ENCODE peak calls at places on chromosomes 4 and X, in eight cellular contexts. One of them, this sample, is unnamed.

GRCh38 chrX:41970419-41970818 is 47.1 kb upstream of the CASK start:
- DNase-seq in bronchial epithelial cell: no peak
- DNase-seq in Peyer's patch: no peak
- DNase-seq in lower leg skin: no peak
- DNase-seq in AG09309: no peak
- DNase-seq in LNCaP clone FGC: no peak
- DNase-seq in fibroblast of mammary gland: no peak
- DNase-seq in tibial nerve: no peak
- DNase-seq in this sample: no peak

GRCh38 chr4:139913995-139914394 is 240.0 kb downstream of the MAML3 start:
- DNase-seq in bronchial epithelial cell: no peak
- DNase-seq in tibial nerve: no peak
- DNase-seq in fibroblast of mammary gland: peak; percentile 29
- DNase-seq in LNCaP clone FGC: no peak
- DNase-seq in AG09309: peak; percentile 40
- DNase-seq in Peyer's patch: no peak
- DNase-seq in lower leg skin: no peak
- DNase-seq in this sample: peak; percentile 81

GRCh38 chr4:159950707-159951106 is 847.8 kb downstream of the RAPGEF2 start:
- DNase-seq in Peyer's patch: no peak
- DNase-seq in fibroblast of mammary gland: no peak
- DNase-seq in lower leg skin: no peak
- DNase-seq in LNCaP clone FGC: no peak
- DNase-seq in tibial nerve: no peak
- DNase-seq in bronchial epithelial cell: no peak
- DNase-seq in AG09309: no peak
- DNase-seq in this sample: no peak

GRCh38 chr4:74376888-74377483 is 12.0 kb downstream of the EREG start:
- DNase-seq in AG09309: peak; percentile 41
- DNase-seq in bronchial epithelial cell: peak; percentile 69
- DNase-seq in fibroblast of mammary gland: peak; percentile 85
- DNase-seq in Peyer's patch: no peak
- DNase-seq in LNCaP clone FGC: peak; percentile 45
- DNase-seq in lower leg skin: no peak
- DNase-seq in tibial nerve: no peak
- DNase-seq in this sample: peak; percentile 83

GRCh38 chr4:86441175-86441960 is 81.5 kb upstream of the MAPK10 start:
- DNase-seq in bronchial epithelial cell: peak; percentile 94
- DNase-seq in Peyer's patch: no peak
- DNase-seq in fibroblast of mammary gland: peak; percentile 2
- DNase-seq in lower leg skin: no peak
- DNase-seq in tibial nerve: no peak
- DNase-seq in AG09309: no peak
- DNase-seq in LNCaP clone FGC: no peak
- DNase-seq in this sample: peak; percentile 3

GRCh38 chr4:37812713-37813112 is 13.8 kb upstream of the PGM2 start:
- DNase-seq in tibial nerve: no peak
- DNase-seq in LNCaP clone FGC: no peak
- DNase-seq in fibroblast of mammary gland: peak; percentile 60
- DNase-seq in bronchial epithelial cell: peak; percentile 25
- DNase-seq in lower leg skin: no peak
- DNase-seq in Peyer's patch: no peak
- DNase-seq in AG09309: no peak
- DNase-seq in this sample: peak; percentile 36

GRCh38 chrX:154308108-154308946 is 12.7 kb downstream of the TKTL1 start:
- DNase-seq in LNCaP clone FGC: no peak
- DNase-seq in Peyer's patch: peak; percentile 80
- DNase-seq in tibial nerve: peak; percentile 78
- DNase-seq in bronchial epithelial cell: peak; percentile 32
- DNase-seq in fibroblast of mammary gland: peak; percentile 36
- DNase-seq in AG09309: no peak
- DNase-seq in lower leg skin: peak; percentile 49
- DNase-seq in this sample: peak; percentile 46

GRCh38 chr4:6283282-6283681 is 13.6 kb downstream of the WFS1 start:
- DNase-seq in Peyer's patch: no peak
- DNase-seq in AG09309: no peak
- DNase-seq in lower leg skin: no peak
- DNase-seq in bronchial epithelial cell: no peak
- DNase-seq in fibroblast of mammary gland: no peak
- DNase-seq in tibial nerve: no peak
- DNase-seq in LNCaP clone FGC: no peak
- DNase-seq in this sample: no peak

GRCh38 chr4:94877973-94878372 is 120.2 kb downstream of the BMPR1B start:
- DNase-seq in AG09309: peak; percentile 16
- DNase-seq in tibial nerve: no peak
- DNase-seq in lower leg skin: no peak
- DNase-seq in LNCaP clone FGC: no peak
- DNase-seq in fibroblast of mammary gland: peak; percentile 58
- DNase-seq in bronchial epithelial cell: peak; percentile 70
- DNase-seq in Peyer's patch: no peak
- DNase-seq in this sample: peak; percentile 54

GRCh38 chr4:3766207-3766790 is at the start of gene ADRA2C:
- DNase-seq in AG09309: no peak
- DNase-seq in tibial nerve: no peak
- DNase-seq in Peyer's patch: no peak
- DNase-seq in fibroblast of mammary gland: no peak
- DNase-seq in bronchial epithelial cell: no peak
- DNase-seq in LNCaP clone FGC: no peak
- DNase-seq in lower leg skin: no peak
- DNase-seq in this sample: no peak

GRCh38 chr4:3873446-3874415 is 107.5 kb downstream of the ADRA2C start:
- DNase-seq in Peyer's patch: no peak
- DNase-seq in lower leg skin: no peak
- DNase-seq in LNCaP clone FGC: no peak
- DNase-seq in bronchial epithelial cell: no peak
- DNase-seq in AG09309: no peak
- DNase-seq in tibial nerve: no peak
- DNase-seq in fibroblast of mammary gland: no peak
- DNase-seq in this sample: no peak

GRCh38 chr4:80307183-80307735 is 28.3 kb upstream of the CFAP299 start:
- DNase-seq in fibroblast of mammary gland: no peak
- DNase-seq in tibial nerve: no peak
- DNase-seq in lower leg skin: no peak
- DNase-seq in Peyer's patch: no peak
- DNase-seq in bronchial epithelial cell: peak; percentile 78
- DNase-seq in LNCaP clone FGC: no peak
- DNase-seq in AG09309: peak; percentile 32
- DNase-seq in this sample: peak; percentile 64

GRCh38 chr4:148273501-148273986 is 168.7 kb downstream of the NR3C2 start:
- DNase-seq in lower leg skin: no peak
- DNase-seq in tibial nerve: no peak
- DNase-seq in LNCaP clone FGC: no peak
- DNase-seq in AG09309: no peak
- DNase-seq in fibroblast of mammary gland: no peak
- DNase-seq in bronchial epithelial cell: no peak
- DNase-seq in Peyer's patch: no peak
- DNase-seq in this sample: no peak

GRCh38 chr4:2799444-2799911 is 6.6 kb downstream of the SH3BP2 start:
- DNase-seq in tibial nerve: no peak
- DNase-seq in fibroblast of mammary gland: no peak
- DNase-seq in bronchial epithelial cell: no peak
- DNase-seq in LNCaP clone FGC: no peak
- DNase-seq in lower leg skin: no peak
- DNase-seq in Peyer's patch: no peak
- DNase-seq in AG09309: no peak
- DNase-seq in this sample: no peak

GRCh38 chr4:25367004-25367621 is 9.9 kb upstream of the ANAPC4 start:
- DNase-seq in AG09309: peak; percentile 10
- DNase-seq in tibial nerve: no peak
- DNase-seq in Peyer's patch: no peak
- DNase-seq in fibroblast of mammary gland: peak; percentile 63
- DNase-seq in bronchial epithelial cell: peak; percentile 44
- DNase-seq in LNCaP clone FGC: no peak
- DNase-seq in lower leg skin: no peak
- DNase-seq in this sample: peak; percentile 75

GRCh38 chr4:7435411-7436095 is 823 bp upstream of the PSAPL1 start:
- DNase-seq in fibroblast of mammary gland: no peak
- DNase-seq in tibial nerve: no peak
- DNase-seq in LNCaP clone FGC: no peak
- DNase-seq in AG09309: no peak
- DNase-seq in bronchial epithelial cell: no peak
- DNase-seq in lower leg skin: no peak
- DNase-seq in Peyer's patch: no peak
- DNase-seq in this sample: no peak

GRCh38 chr4:138390286-138390685 is 148.1 kb upstream of the SLC7A11 start:
- DNase-seq in LNCaP clone FGC: no peak
- DNase-seq in Peyer's patch: no peak
- DNase-seq in fibroblast of mammary gland: peak; percentile 62
- DNase-seq in AG09309: no peak
- DNase-seq in lower leg skin: no peak
- DNase-seq in tibial nerve: no peak
- DNase-seq in bronchial epithelial cell: peak; percentile 25
- DNase-seq in this sample: peak; percentile 18

DNA sequence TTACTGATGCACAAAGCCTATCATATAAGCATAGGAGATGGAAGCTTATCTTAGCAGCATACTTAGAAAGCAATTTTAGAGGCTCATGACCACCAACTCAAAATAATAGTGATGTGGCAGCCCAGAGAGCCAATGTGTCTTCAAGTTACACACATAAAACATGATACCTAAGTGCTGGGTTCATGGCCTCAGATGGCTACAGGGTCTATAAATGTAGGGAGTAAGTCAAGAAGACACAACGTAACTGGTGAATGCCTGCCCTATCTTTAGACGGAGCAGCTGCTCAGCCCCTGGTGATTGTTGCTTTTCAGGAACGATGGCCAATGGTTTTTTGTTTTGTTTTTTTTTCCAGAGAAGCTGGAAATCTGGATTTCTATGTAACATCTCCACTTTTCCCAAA is 42.8 kb downstream of the RNF150 start:
- DNase-seq in AG09309: no peak
- DNase-seq in lower leg skin: no peak
- DNase-seq in Peyer's patch: no peak
- DNase-seq in LNCaP clone FGC: no peak
- DNase-seq in fibroblast of mammary gland: no peak
- DNase-seq in bronchial epithelial cell: no peak
- DNase-seq in tibial nerve: no peak
- DNase-seq in this sample: no peak
- TF ChIP-seq CTCF in AG09309: no peak
- TF ChIP-seq CTCF in lower leg skin: no peak
- TF ChIP-seq CTCF in Peyer's patch: no peak
- TF ChIP-seq CTCF in LNCaP clone FGC: no peak
- TF ChIP-seq CTCF in fibroblast of mammary gland: no peak
- TF ChIP-seq CTCF in bronchial epithelial cell: no peak
- TF ChIP-seq CTCF in tibial nerve: no peak
- TF ChIP-seq CTCF in this sample: no peak

GRCh38 chr4:172619798-172620197 is 548.8 kb upstream of the GALNT7 start:
- DNase-seq in bronchial epithelial cell: no peak
- DNase-seq in LNCaP clone FGC: no peak
- DNase-seq in fibroblast of mammary gland: no peak
- DNase-seq in lower leg skin: no peak
- DNase-seq in tibial nerve: no peak
- DNase-seq in Peyer's patch: no peak
- DNase-seq in AG09309: no peak
- DNase-seq in this sample: no peak
- H3K4me3 ChIP-seq in bronchial epithelial cell: no peak overlapping the region
- H3K4me3 ChIP-seq in LNCaP clone FGC: no peak overlapping the region
- H3K4me3 ChIP-seq in fibroblast of mammary gland: no peak overlapping the region
- H3K4me3 ChIP-seq in lower leg skin: no peak overlapping the region
- H3K4me3 ChIP-seq in tibial nerve: no peak overlapping the region
- H3K4me3 ChIP-seq in Peyer's patch: no peak overlapping the region
- H3K4me3 ChIP-seq in AG09309: no peak overlapping the region
- H3K4me3 ChIP-seq in this sample: no peak overlapping the region

DNA sequence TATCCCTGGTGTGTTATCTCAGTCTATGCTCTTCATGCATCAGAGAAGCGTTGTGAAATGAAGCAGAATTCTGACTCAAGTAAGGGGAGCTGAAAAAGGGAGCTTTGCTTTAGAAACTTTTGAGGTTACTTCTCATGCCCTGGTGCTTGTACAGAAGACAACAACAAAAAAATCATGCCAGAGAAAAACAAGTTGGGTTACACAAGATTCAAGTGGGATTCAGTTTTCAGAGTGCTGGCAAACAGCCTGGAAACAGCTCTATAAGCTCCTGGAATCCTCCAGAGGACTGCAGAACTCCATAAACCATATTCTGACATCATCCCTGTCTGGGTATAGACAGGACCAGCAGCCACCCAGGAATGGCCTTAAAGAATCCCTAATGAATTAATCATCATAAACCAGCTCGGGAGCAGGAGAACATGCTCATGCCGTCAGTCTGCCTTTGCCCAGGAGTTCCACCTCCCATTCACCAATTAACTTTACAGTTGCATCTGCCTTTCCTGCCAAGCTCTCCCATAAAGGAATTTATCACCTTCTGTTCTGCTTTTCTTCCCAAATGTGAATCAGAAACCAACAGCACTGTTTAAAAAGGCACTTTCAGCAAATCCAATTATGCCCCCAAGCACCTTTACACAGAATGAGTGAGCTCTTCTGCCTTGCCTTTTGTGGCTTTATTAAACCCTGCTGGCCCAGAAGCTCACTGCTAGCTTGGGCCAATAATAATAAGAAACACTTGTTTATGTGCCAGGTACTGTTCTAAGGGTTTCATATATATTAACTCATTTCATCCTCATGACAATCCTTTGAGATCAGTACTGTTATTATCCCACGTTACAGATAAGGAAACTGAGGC is 54.5 kb upstream of the FBXW7 start:
- DNase-seq in LNCaP clone FGC: peak; percentile 56
- DNase-seq in tibial nerve: no peak
- DNase-seq in lower leg skin: no peak
- DNase-seq in AG09309: peak; percentile 92
- DNase-seq in bronchial epithelial cell: peak; percentile 94
- DNase-seq in Peyer's patch: no peak
- DNase-seq in fibroblast of mammary gland: peak; percentile 99
- DNase-seq in this sample: peak; percentile 92
- TF ChIP-seq CTCF in LNCaP clone FGC: no peak
- TF ChIP-seq CTCF in tibial nerve: no peak
- TF ChIP-seq CTCF in lower leg skin: no peak
- TF ChIP-seq CTCF in AG09309: no peak
- TF ChIP-seq CTCF in bronchial epithelial cell: no peak
- TF ChIP-seq CTCF in Peyer's patch: no peak
- TF ChIP-seq CTCF in fibroblast of mammary gland: no peak
- TF ChIP-seq CTCF in this sample: no peak

DNA sequence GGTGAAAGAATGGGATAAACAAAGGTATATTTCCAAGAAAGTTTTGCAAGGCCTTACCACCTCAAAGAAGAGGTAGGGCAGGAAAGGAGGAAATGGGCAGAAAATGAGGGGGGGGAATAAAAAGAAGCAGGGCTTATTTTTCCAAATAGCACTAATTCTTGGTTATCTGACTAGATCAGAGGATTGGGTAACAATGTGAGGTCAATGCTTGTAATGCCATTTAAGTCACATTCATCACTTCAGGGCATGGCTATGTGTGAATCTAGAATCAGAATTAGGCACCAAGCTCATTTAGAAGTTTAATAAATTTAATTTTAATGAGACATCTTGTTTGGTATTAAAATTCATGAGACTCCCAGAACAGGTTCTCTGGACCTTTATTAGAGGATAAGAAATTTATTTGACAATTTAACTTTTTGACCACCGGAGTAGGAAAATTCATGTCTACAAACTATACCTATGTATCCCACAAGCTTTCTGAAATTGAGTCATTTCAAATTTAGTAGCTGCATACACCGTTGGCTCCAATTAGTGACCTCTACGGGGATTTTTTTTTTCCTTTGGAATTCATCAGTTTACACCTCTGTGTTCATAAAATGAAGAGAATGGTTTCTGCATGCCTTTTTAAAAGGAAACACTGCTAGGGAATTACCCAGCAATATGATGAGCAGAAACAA is 1.3 kb upstream of the STS start:
- DNase-seq in AG09309: no peak
- DNase-seq in tibial nerve: no peak
- DNase-seq in bronchial epithelial cell: no peak
- DNase-seq in lower leg skin: no peak
- DNase-seq in LNCaP clone FGC: no peak
- DNase-seq in fibroblast of mammary gland: no peak
- DNase-seq in Peyer's patch: no peak
- DNase-seq in this sample: no peak
- H3K4me3 ChIP-seq in AG09309: no peak overlapping the region
- H3K4me3 ChIP-seq in tibial nerve: no peak overlapping the region
- H3K4me3 ChIP-seq in bronchial epithelial cell: no peak overlapping the region
- H3K4me3 ChIP-seq in lower leg skin: no peak overlapping the region
- H3K4me3 ChIP-seq in LNCaP clone FGC: no peak overlapping the region
- H3K4me3 ChIP-seq in fibroblast of mammary gland: no peak overlapping the region
- H3K4me3 ChIP-seq in Peyer's patch: no peak overlapping the region
- H3K4me3 ChIP-seq in this sample: no peak overlapping the region